ENCODE peak calls at places on chromosomes 7 and 10, in four cellular contexts. J, K, X and P are unnamed samples.

GRCh38 chr10:4651404-4652037 is 174.5 kb upstream of the AKR1E2 start:
- DNase-seq in J (no peak), K (no peak), X (no peak), P (no peak)

GRCh38 chr7:7799138-7799537 is 80.7 kb upstream of the RPA3 start:
- DNase-seq in J (no peak), K (no peak), X (no peak), P (no peak)

GRCh38 chr7:114405427-114405826 is 9.2 kb upstream of the FOXP2 start:
- DNase-seq in J (no peak), K (no peak), X (no peak), P (no peak)

GRCh38 chr7:3463696-3464095 is 162.6 kb downstream of the SDK1 start:
- DNase-seq in J (no peak), K (no peak), X (no peak), P (no peak)

GRCh38 chr10:95295031-95295755 is 4.4 kb upstream of the PDLIM1 start:
- DNase-seq in J (peak; percentile 18), K (peak; percentile 96), X (peak; percentile 50), P (peak; percentile 84)

GRCh38 chr7:12557282-12557681 is 13.2 kb upstream of the SCIN start:
- DNase-seq in J (no peak), X (no peak), K (no peak), P (no peak)

GRCh38 chr7:157490465-157490912 is 153.7 kb downstream of the DNAJB6 start:
- DNase-seq in J (peak; percentile 46), X (no peak), K (peak; percentile 80), P (peak; percentile 53)

GRCh38 chr10:79320785-79321493 is 26.3 kb upstream of the PPIF start:
- DNase-seq in K (no peak), X (no peak), J (no peak), P (no peak)

GRCh38 chr7:54392935-54393334 is 149.2 kb upstream of the VSTM2A start:
- DNase-seq in J (no peak), X (no peak), K (no peak), P (no peak)

GRCh38 chr10:119933179-119933578 is 40.6 kb downstream of the SEC23IP start:
- DNase-seq in X (no peak), J (no peak), K (no peak), P (no peak)
- H3K36me3 ChIP-seq in X (no peaks in the 10 kb centered on the region), J (peaks cover 24% of the 10 kb centered on the region), K (peaks cover 100% of the 10 kb centered on the region), P (peaks cover 84% of the 10 kb centered on the region)

GRCh38 chr7:74656421-74656910 is 1.1 kb upstream of the GTF2I start:
- DNase-seq in J (peak; percentile 52), K (peak; percentile 87), X (peak; percentile 57), P (peak; percentile 78)
- TF ChIP-seq CTCF in J (no peak), K (no peak), X (no peak), P (no peak)

GRCh38 chr10:34727595-34728033 is 87.5 kb downstream of the PARD3 start:
- DNase-seq in J (no peak), K (no peak), X (peak; percentile 57), P (peak; percentile 68)
- H3K36me3 ChIP-seq in J (no peaks in the 10 kb centered on the region), K (no peaks in the 10 kb centered on the region), X (no peaks in the 10 kb centered on the region), P (no peaks in the 10 kb centered on the region)

GRCh38 chr10:74991435-74991834 is 120.0 kb upstream of the SAMD8 start:
- DNase-seq in J (no peak), X (no peak), K (no peak), P (no peak)
- TF ChIP-seq CTCF in J (peak; percentile 64), X (no peak), K (no peak), P (peak; percentile 12)

GRCh38 chr7:99390941-99391602 is 16.5 kb downstream of the ARPC1B start:
- DNase-seq in K (no peak), J (no peak), X (no peak), P (no peak)

GRCh38 chr7:99394188-99394502 is 14.3 kb downstream of the PDAP1 start:
- DNase-seq in K (no peak), X (no peak), J (no peak), P (no peak)

GRCh38 chr7:99392659-99393362 is 15.6 kb downstream of the PDAP1 start:
- DNase-seq in X (peak; percentile 69), K (peak; percentile 95), J (peak; percentile 87), P (peak; percentile 88)

GRCh38 chr7:99393363-99394187 is 14.8 kb downstream of the PDAP1 start:
- DNase-seq in K (no peak), J (no peak), X (peak; percentile 31), P (no peak)

DNA sequence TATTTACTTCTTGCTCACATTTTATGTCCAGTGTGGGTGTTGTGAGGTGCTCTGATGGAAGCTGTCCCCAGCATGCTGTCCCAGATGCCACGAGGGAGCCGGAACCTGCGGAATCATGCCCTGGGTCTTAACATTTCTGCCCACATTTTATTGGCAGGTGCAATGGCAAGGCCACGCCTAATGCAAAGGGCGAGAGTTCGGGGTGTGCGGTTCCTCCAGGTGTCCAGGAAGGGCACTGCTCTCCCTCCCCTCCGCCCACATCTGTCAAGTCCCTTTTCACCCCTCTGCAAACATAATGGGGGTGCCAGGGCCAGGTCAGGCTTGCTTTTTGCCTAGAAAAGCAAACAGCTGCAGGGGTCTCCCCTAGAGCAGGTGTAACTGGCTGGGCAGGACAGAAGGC is 16.4 kb downstream of the PDAP1 start:
- DNase-seq in X (no peak), K (no peak), J (no peak), P (no peak)
- H3K36me3 ChIP-seq in X (peaks cover 6% of the 10 kb centered on the region), K (peaks cover 100% of the 10 kb centered on the region), J (peaks cover 62% of the 10 kb centered on the region), P (peaks cover 87% of the 10 kb centered on the region)

GRCh38 chr10:62025901-62026879 is 124.7 kb downstream of the ARID5B start:
- DNase-seq in K (no peak), J (no peak), X (no peak), P (no peak)
- TF ChIP-seq CTCF in K (no peak), J (no peak), X (no peak), P (no peak)

DNA sequence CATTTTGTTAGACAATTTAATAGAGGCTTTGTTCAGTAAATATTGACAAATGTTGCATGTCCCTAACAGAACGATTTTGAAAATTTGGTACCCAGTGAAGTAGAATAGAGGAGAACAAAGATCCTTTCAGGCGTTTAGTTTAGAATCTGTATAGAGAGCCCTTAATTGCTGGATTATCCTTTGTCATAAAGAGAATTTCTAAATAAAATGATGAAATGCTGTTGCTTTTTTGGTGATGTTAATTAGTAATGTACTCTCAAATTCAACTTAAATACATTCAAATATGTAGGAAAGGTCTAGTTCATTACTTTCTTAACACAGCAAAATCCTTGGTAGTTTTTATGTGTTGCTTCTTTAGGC is 1.2 kb downstream of the LUC7L2 start:
- DNase-seq in K (no peak), X (no peak), J (no peak), P (no peak)
- H3K36me3 ChIP-seq in K (peaks cover 22% of the 10 kb centered on the region), X (no peaks in the 10 kb centered on the region), J (no peaks in the 10 kb centered on the region), P (peaks cover 17% of the 10 kb centered on the region)